ENCODE peak calls at places on chromosomes 13 and 19, in eight cellular contexts. R is esophagus muscularis mucosa, T is tibial nerve, Y is ovary, X is A549, U is SK-N-SH, L is upper lobe of left lung, J is HepG2. S is an unnamed sample.

GRCh38 chr19:38204728-38205127 is 19.3 kb downstream of the DPF1 start:
- DNase-seq in Y (no peak), X (no peak), T (no peak), L (no peak), J (no peak), R (no peak), U (no peak), S (no peak)

GRCh38 chr13:75447493-75447892 is 34.5 kb downstream of the TBC1D4 start:
- DNase-seq in T (no peak), X (no peak), Y (no peak), J (no peak), U (no peak), L (no peak), R (no peak), S (no peak)

GRCh38 chr19:19502808-19503602 is 12.3 kb downstream of the TSSK6 start:
- DNase-seq in J (no peak), X (no peak), T (no peak), U (no peak), L (peak), Y (no peak), R (no peak), S (no peak)

GRCh38 chr19:2969104-2969504 is 8.3 kb upstream of the TLE6 start:
- DNase-seq in R (no peak), X (no peak), T (peak), Y (peak), L (no peak), U (peak), J (no peak), S (peak)

GRCh38 chr19:39167461-39168257 is 29.1 kb upstream of the NCCRP1 start:
- DNase-seq in L (peak), Y (no peak), T (no peak), X (no peak), R (no peak), U (no peak), J (no peak), S (peak)

GRCh38 chr13:73984949-73985691 is 149.1 kb downstream of the KLF12 start:
- DNase-seq in L (no peak), T (no peak), U (no peak), X (no peak), R (no peak), J (no peak), Y (no peak), S (no peak)

GRCh38 chr13:112790735-112791641 is 101.2 kb downstream of the ATP11A start:
- DNase-seq in T (no peak), J (no peak), L (peak), R (no peak), X (no peak), Y (no peak), U (no peak), S (peak)

GRCh38 chr19:2415973-2416319 is 11.4 kb downstream of the TIMM13 start:
- DNase-seq in J (no peak), Y (no peak), X (no peak), L (no peak), U (no peak), R (no peak), T (no peak), S (no peak)

GRCh38 chr19:41297628-41298326 is 12.2 kb upstream of the CCDC97 start:
- DNase-seq in J (no peak), R (no peak), L (no peak), U (no peak), X (no peak), T (no peak), Y (no peak), S (peak)

DNA sequence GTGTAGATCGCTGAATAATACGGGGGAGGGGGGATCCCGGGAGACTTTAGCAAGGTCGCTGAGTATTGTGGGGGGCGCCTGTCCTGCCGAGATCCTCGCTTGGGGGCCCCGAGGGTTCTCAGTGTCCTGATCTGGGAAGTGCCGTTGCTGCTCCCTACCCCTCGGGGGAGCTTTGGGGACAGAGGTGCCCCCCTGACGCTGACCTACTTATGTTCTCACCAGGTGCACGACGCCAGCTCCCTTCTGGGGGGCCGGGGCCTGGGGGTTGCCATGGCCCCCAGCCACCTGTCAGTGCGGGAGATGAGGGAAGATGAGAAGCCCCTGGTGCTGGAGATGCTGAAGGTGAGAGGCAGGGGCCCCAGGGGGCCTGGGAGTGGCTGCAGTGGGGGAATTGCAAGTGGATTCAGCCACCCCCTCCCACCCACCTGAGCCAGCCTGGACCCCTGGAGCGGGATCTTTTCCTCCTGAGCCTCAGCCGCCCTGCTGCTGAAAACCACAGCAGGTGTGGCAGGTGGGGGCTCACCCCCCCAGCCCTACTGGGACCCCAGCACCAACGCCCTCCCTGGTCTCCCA is 537 bp downstream of the NAT14 start:
- DNase-seq in Y (no peak), U (no peak), X (no peak), R (no peak), T (no peak), J (no peak), L (no peak), S (no peak)
- TF ChIP-seq CTCF in Y (no peak), U (no peak), X (no peak), R (no peak), T (no peak), J (no peak), L (no peak), S (no peak)

GRCh38 chr19:15863272-15863671 is 34.6 kb downstream of the CYP4F2 start:
- DNase-seq in L (no peak), R (no peak), J (no peak), Y (no peak), X (no peak), U (no peak), T (no peak), S (no peak)
- TF ChIP-seq EP300 in L (no peak), R (no peak), J (no peak), Y (no peak), X (no peak), U (no peak), T (no peak), S (no peak)

GRCh38 chr13:51646041-51646670 is 61.9 kb downstream of the WDFY2 start:
- DNase-seq in T (no peak), U (no peak), R (no peak), L (no peak), X (no peak), J (no peak), Y (no peak), S (no peak)
- TF ChIP-seq CTCF in T (no peak), U (no peak), R (no peak), L (no peak), X (no peak), J (no peak), Y (no peak), S (no peak)

GRCh38 chr13:99199541-99200432 is 867 bp upstream of the UBAC2 start:
- DNase-seq in T (no peak), X (no peak), U (no peak), J (no peak), Y (peak), L (no peak), R (peak), S (no peak)
- TF ChIP-seq EP300 in T (no peak), X (no peak), U (no peak), J (no peak), Y (no peak), L (no peak), R (no peak), S (no peak)

GRCh38 chr13:30355405-30355741 is 48.0 kb upstream of the KATNAL1 start:
- DNase-seq in J (peak), T (no peak), Y (no peak), R (no peak), L (peak), X (no peak), U (peak), S (peak)
- TF ChIP-seq CTCF in J (peak), T (peak), Y (no peak), R (no peak), L (no peak), X (no peak), U (peak), S (peak)

GRCh38 chr13:79589605-79590511 is 108.9 kb downstream of the NDFIP2 start:
- DNase-seq in U (no peak), T (no peak), Y (no peak), L (no peak), J (no peak), X (no peak), R (no peak), S (no peak)
- TF ChIP-seq EP300 in U (no peak), T (no peak), Y (no peak), L (no peak), J (no peak), X (no peak), R (no peak), S (no peak)

DNA sequence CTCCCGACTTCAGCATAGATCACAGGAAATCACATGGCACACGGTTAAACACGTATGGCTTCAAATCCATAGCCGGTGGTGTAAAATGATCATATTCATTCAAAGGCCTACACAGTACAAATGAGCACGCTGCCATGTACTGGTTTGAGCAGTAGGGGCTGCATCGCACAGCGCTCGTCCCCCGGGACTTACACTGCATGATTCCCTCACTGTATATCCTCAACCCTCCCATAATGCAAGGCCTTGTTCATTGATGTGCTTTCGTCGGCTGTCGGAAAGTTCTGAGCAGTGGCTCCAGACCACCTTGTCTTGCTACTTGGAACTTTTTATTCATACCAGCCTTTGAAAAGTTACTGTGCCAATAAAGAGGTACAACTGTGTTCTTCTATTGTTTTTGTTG is 578.2 kb downstream of the MYO16 start:
- DNase-seq in T (no peak), X (no peak), U (no peak), R (no peak), L (no peak), Y (no peak), J (no peak), S (no peak)
- TF ChIP-seq CTCF in T (no peak), X (no peak), U (no peak), R (no peak), L (no peak), Y (no peak), J (no peak), S (no peak)

GRCh38 chr13:31945202-31945978 is 86.2 kb upstream of the FRY start:
- DNase-seq in R (no peak), U (peak), X (peak), T (peak), J (no peak), Y (peak), L (peak), S (peak)
- TF ChIP-seq EP300 in R (no peak), U (no peak), X (no peak), T (peak), J (no peak), Y (no peak), L (no peak), S (no peak)

GRCh38 chr13:106213028-106213427 is 322.4 kb downstream of the EFNB2 start:
- DNase-seq in L (no peak), J (no peak), T (no peak), U (no peak), X (no peak), Y (no peak), R (no peak), S (no peak)
- TF ChIP-seq CTCF in L (no peak), J (no peak), T (no peak), U (no peak), X (no peak), Y (no peak), R (no peak), S (no peak)

S was measured in stomach.